ENCODE peak calls at places on chromosome 10, in four cellular contexts. A, T, X and U are unnamed samples.

GRCh38 chr10:93718937-93719725 is 16.7 kb upstream of the FRA10AC1 start:
- DNase-seq in A (no peak), T (no peak), X (no peak), U (no peak)

GRCh38 chr10:48253970-48254657 is 20.4 kb downstream of the FRMPD2 start:
- DNase-seq in A (no peak), T (no peak), X (no peak), U (no peak)

GRCh38 chr10:1094112-1095057 is 38.2 kb downstream of the WDR37 start:
- DNase-seq in A (no peak), T (no peak), X (no peak), U (no peak)

GRCh38 chr10:111429288-111430028 is 352.6 kb downstream of the ADRA2A start:
- DNase-seq in A (no peak), T (no peak), X (no peak), U (no peak)

GRCh38 chr10:50291261-50291850 is 40.0 kb upstream of the ASAH2 start:
- DNase-seq in A (no peak), T (no peak), X (peak; percentile 68), U (no peak)

GRCh38 chr10:126521354-126521753 is 133.1 kb upstream of the ADAM12 start:
- DNase-seq in A (peak; percentile 62), T (no peak), X (no peak), U (peak; percentile 35)

GRCh38 chr10:819326-819725 is 112.2 kb downstream of the LARP4B start:
- DNase-seq in A (no peak), T (no peak), X (no peak), U (no peak)

GRCh38 chr10:77319557-77319956 is 318.1 kb downstream of the KCNMA1 start:
- DNase-seq in A (no peak), T (no peak), X (no peak), U (no peak)

GRCh38 chr10:81576336-81576735 is 298.7 kb upstream of the NRG3 start:
- DNase-seq in A (no peak), T (no peak), X (no peak), U (no peak)

GRCh38 chr10:60542691-60543090 is 153.0 kb upstream of the ANK3 start:
- DNase-seq in A (no peak), T (no peak), X (no peak), U (no peak)

GRCh38 chr10:124464028-124464751 is 2.6 kb downstream of the LHPP start:
- DNase-seq in A (no peak), T (no peak), X (no peak), U (no peak)

GRCh38 chr10:30219977-30220751 is 128.9 kb downstream of the MTPAP start:
- DNase-seq in A (peak; percentile 34), T (no peak), X (peak; percentile 6), U (no peak)

GRCh38 chr10:104143829-104144228 is 21.9 kb downstream of the SFR1 start:
- DNase-seq in A (no peak), T (no peak), X (no peak), U (no peak)

GRCh38 chr10:35007858-35008301 is 82.3 kb downstream of the CUL2 start:
- DNase-seq in A (no peak), T (no peak), X (no peak), U (no peak)

GRCh38 chr10:130042386-130042785 is 68.2 kb downstream of the C10orf143 start:
- DNase-seq in A (no peak), T (no peak), X (no peak), U (no peak)

GRCh38 chr10:44357141-44357540 is 27.8 kb downstream of the CXCL12 start:
- DNase-seq in A (no peak), T (no peak), X (no peak), U (no peak)

GRCh38 chr10:43214071-43214955 is 52.6 kb downstream of the RASGEF1A start:
- DNase-seq in A (no peak), T (no peak), X (no peak), U (no peak)

DNA sequence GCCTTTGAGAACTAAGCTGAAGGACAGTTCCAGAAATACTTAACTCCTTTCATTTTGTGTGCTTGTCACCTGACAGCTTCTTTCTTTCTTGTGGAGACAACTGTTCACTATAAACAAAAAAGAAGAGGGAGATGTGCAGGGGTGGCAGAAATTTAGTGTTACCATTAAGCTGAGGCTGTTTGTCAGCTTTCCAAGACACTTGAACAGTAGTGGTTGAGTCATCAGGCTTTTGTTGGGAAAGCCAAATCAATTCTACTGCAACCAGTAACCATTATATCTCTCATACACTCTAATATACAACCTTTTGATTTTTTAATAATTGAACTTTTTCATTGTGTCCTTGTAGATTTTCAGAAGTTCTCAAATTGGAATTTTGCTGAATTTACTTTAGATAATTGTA is 75.3 kb downstream of the POLL start:
- DNase-seq in A (no peak), T (no peak), X (no peak), U (no peak)
- TF ChIP-seq HMGXB4 in A (no peak), T (no peak), X (no peak), U (no peak)

GRCh38 chr10:62627985-62628384 is 176.5 kb upstream of the ADO start:
- DNase-seq in A (no peak), T (no peak), X (no peak), U (peak; percentile 20)

GRCh38 chr10:62636825-62637248 is 167.7 kb upstream of the ADO start:
- DNase-seq in A (no peak), T (no peak), X (no peak), U (no peak)

GRCh38 chr10:62635127-62635526 is 169.4 kb upstream of the ADO start:
- DNase-seq in A (no peak), T (no peak), X (no peak), U (no peak)

GRCh38 chr10:62633976-62634375 is 170.5 kb upstream of the ADO start:
- DNase-seq in A (no peak), T (no peak), X (no peak), U (no peak)

GRCh38 chr10:62632071-62632809 is 172.3 kb upstream of the ADO start:
- DNase-seq in A (no peak), T (no peak), X (no peak), U (no peak)
- TF ChIP-seq HMGXB4 in A (no peak), T (no peak), X (no peak), U (no peak)

DNA sequence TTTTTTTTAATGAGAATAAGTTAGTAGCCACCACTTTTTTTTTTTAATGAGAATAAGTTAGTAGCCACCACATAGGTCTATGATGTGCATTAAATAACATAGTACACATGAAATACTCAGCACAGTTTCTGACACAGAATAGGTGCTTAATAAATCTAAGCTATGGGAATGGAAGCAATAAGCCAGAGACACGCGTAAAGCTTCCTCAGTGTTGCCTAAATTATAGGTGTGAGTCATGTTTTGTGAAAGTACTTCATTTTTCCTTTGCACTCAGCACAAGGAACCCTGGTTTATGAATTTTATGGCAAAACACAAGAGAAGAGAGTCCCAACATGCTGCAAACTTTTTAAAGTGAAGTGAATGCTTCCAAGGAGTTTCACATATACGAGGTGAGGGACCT is 267.4 kb downstream of the RNLS start:
- DNase-seq in A (no peak), T (no peak), X (no peak), U (no peak)
- TF ChIP-seq HMGXB4 in A (no peak), T (no peak), X (no peak), U (no peak)

GRCh38 chr10:117653170-117653515 is 110.6 kb downstream of the EMX2 start:
- DNase-seq in A (peak; percentile 8), T (no peak), X (no peak), U (peak; percentile 78)
- TF ChIP-seq HMGXB4 in A (no peak), T (no peak), X (no peak), U (no peak)

DNA sequence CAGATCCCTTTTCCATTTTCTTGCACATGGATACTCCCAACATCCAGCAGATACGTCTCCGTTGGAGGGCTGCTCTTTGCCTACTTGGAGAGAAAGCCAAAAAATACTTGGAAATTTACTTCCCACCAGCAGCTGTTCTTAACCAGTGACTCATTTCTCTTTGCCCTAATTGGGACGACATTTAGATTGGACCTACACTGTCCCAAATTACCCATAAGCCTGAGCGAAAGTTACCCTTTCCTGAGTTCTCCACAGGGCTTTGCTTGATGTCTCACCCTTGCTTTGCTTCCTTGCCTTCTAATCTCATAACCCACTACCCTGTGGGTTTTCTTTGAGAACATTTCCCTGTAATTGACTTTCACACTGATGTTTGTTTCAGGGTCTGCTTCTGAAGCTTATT is 48.1 kb downstream of the SAMD8 start:
- DNase-seq in A (no peak), T (no peak), X (no peak), U (no peak)
- TF ChIP-seq HMGXB4 in A (no peak), T (no peak), X (no peak), U (no peak)

GRCh38 chr10:72505435-72505834 is 120.4 kb downstream of the MICU1 start:
- DNase-seq in A (no peak), T (no peak), X (no peak), U (no peak)

GRCh38 chr10:72503694-72504438 is 122.0 kb downstream of the MICU1 start:
- DNase-seq in A (no peak), T (no peak), X (no peak), U (no peak)

GRCh38 chr10:72506474-72506873 is 119.4 kb downstream of the MICU1 start:
- DNase-seq in A (no peak), T (no peak), X (no peak), U (no peak)

GRCh38 chr10:72502581-72502980 is 123.3 kb downstream of the MICU1 start:
- DNase-seq in A (no peak), T (no peak), X (peak; percentile 55), U (no peak)

DNA sequence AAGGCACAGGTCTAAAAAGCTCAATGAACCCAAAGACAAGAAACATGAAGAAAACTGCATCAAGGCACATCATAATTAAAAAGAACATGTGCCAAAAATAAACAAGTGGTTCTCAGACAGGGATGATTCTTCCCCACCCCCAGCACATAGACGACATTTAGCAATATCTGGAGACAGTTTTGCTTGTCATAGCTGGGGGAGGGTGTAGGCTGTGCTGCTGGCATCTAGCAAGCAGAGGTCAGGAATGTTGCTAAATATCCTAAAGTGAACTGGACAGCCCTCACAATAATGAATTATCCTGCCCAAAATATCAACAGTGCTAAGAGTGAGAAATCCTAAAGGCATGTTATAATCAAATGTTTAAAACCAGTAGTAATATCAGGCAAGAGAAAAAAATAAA is 122.6 kb downstream of the MICU1 start:
- DNase-seq in A (no peak), T (no peak), X (peak; percentile 63), U (no peak)
- TF ChIP-seq HMGXB4 in A (no peak), T (no peak), X (no peak), U (no peak)

DNA sequence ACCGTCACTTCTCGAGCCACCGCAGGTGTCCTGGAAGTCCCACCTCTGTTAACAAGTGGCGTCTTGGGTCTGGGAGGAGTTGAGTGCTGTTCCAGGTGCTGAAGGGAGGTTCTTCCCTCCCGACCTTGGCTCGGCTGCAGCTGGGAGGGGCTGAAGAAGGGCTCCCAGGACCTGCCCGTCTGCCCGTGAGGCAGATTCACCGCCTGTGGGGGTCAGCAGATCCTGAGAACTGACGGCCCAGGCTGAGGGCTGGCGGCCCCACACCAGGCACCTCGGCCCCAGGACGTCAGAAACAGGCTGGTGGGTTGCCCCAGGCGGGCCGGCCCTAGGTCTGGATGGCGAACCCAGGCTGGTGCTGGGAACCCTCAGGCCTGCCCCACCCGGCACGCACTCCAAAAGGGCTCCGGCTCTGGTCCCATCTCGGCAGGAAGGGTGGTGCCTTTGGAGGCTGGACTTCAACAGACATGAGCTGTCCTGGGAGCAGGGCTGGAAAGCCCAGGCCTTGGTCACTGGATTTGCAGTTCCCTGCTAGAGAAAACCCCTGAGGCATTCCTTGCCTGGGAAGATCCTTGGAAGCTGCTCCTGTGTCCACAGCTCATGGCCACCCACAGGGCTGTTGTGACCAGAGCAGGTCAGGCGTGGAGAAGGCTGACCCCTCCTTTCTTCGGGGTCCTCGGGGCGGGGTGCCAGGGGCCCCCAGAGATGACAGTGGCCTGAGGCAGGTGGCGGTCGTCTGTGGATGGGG is 42.6 kb upstream of the CFAP46 start:
- DNase-seq in A (no peak), T (peak; percentile 56), X (no peak), U (no peak)
- TF ChIP-seq HMGXB4 in A (no peak), T (no peak), X (no peak), U (no peak)